ENCODE peak calls at places on chromosomes 4 and X, in four cellular contexts. One of them, this sample, is unnamed. For H3K9me3, the result is how much of the 10 kb centered on the place peaks cover.

GRCh38 chrX:63918611-63919010 is 133.6 kb upstream of the ARHGEF9 start:
- DNase-seq in GM23248: peak
- DNase-seq in tibial artery: no peak
- DNase-seq in CD8-positive, alpha-beta memory T cell: no peak
- DNase-seq in this sample: no peak

GRCh38 chr4:88803600-88804096 is 106.0 kb upstream of the NAP1L5 start:
- DNase-seq in GM23248: peak
- DNase-seq in CD8-positive, alpha-beta memory T cell: no peak
- DNase-seq in tibial artery: peak
- DNase-seq in this sample: no peak

GRCh38 chr4:156751486-156751885 is 220.1 kb downstream of the PDGFC start:
- DNase-seq in tibial artery: no peak
- DNase-seq in CD8-positive, alpha-beta memory T cell: no peak
- DNase-seq in GM23248: peak
- DNase-seq in this sample: no peak

GRCh38 chr4:10582059-10582686 is 102.4 kb downstream of the CLNK start:
- DNase-seq in CD8-positive, alpha-beta memory T cell: no peak
- DNase-seq in tibial artery: peak
- DNase-seq in GM23248: peak
- DNase-seq in this sample: no peak

GRCh38 chrX:38166478-38167083 is 54.1 kb downstream of the SRPX start:
- DNase-seq in CD8-positive, alpha-beta memory T cell: no peak
- DNase-seq in tibial artery: no peak
- DNase-seq in GM23248: peak
- DNase-seq in this sample: no peak

GRCh38 chr4:56512166-56512565 is 6.6 kb downstream of the ARL9 start:
- DNase-seq in tibial artery: no peak
- DNase-seq in CD8-positive, alpha-beta memory T cell: no peak
- DNase-seq in GM23248: peak
- DNase-seq in this sample: no peak

GRCh38 chr4:70927502-70928139 is 25.5 kb downstream of the MOB1B start:
- DNase-seq in CD8-positive, alpha-beta memory T cell: no peak
- DNase-seq in GM23248: no peak
- DNase-seq in tibial artery: no peak
- DNase-seq in this sample: no peak

GRCh38 chr4:92334716-92335350 is 31.1 kb downstream of the GRID2 start:
- DNase-seq in GM23248: no peak
- DNase-seq in tibial artery: no peak
- DNase-seq in CD8-positive, alpha-beta memory T cell: no peak
- DNase-seq in this sample: no peak

GRCh38 chr4:55312491-55313101 is 33.4 kb upstream of the SRD5A3 start:
- DNase-seq in GM23248: peak
- DNase-seq in tibial artery: peak
- DNase-seq in CD8-positive, alpha-beta memory T cell: peak
- DNase-seq in this sample: no peak

GRCh38 chrX:39953879-39954278 is 143.9 kb downstream of the BCOR start:
- DNase-seq in tibial artery: peak
- DNase-seq in CD8-positive, alpha-beta memory T cell: no peak
- DNase-seq in GM23248: no peak
- DNase-seq in this sample: no peak

GRCh38 chr4:145041378-145041777 is 56.6 kb downstream of the ANAPC10 start:
- DNase-seq in tibial artery: peak
- DNase-seq in CD8-positive, alpha-beta memory T cell: no peak
- DNase-seq in GM23248: no peak
- DNase-seq in this sample: no peak

GRCh38 chr4:2961411-2962098 is 1.7 kb downstream of the NOP14 start:
- DNase-seq in CD8-positive, alpha-beta memory T cell: no peak
- DNase-seq in tibial artery: no peak
- DNase-seq in GM23248: peak
- DNase-seq in this sample: no peak

GRCh38 chrX:118502121-118502794 is 6.6 kb downstream of the DOCK11 start:
- DNase-seq in tibial artery: no peak
- DNase-seq in CD8-positive, alpha-beta memory T cell: no peak
- DNase-seq in GM23248: no peak
- DNase-seq in this sample: no peak

GRCh38 chr4:110793890-110794588 is 171.2 kb upstream of the PITX2 start:
- DNase-seq in tibial artery: no peak
- DNase-seq in GM23248: no peak
- DNase-seq in CD8-positive, alpha-beta memory T cell: no peak
- DNase-seq in this sample: no peak

GRCh38 chr4:100147198-100147597 is 43.1 kb downstream of the DDIT4L start:
- DNase-seq in CD8-positive, alpha-beta memory T cell: no peak
- DNase-seq in tibial artery: no peak
- DNase-seq in GM23248: no peak
- DNase-seq in this sample: no peak

GRCh38 chr4:48991357-48991756 is 5.3 kb downstream of the CWH43 start:
- DNase-seq in tibial artery: no peak
- DNase-seq in CD8-positive, alpha-beta memory T cell: no peak
- DNase-seq in GM23248: no peak
- DNase-seq in this sample: no peak

GRCh38 chr4:157075811-157076577 is at the start of gene GLRB:
- DNase-seq in GM23248: peak
- DNase-seq in tibial artery: peak
- DNase-seq in CD8-positive, alpha-beta memory T cell: no peak
- DNase-seq in this sample: no peak

GRCh38 chr4:88015659-88016295 is 8.3 kb downstream of the PKD2 start:
- DNase-seq in CD8-positive, alpha-beta memory T cell: no peak
- DNase-seq in tibial artery: no peak
- DNase-seq in GM23248: no peak
- DNase-seq in this sample: no peak

GRCh38 chr4:25856756-25857155 is 6.0 kb downstream of the SEL1L3 start:
- DNase-seq in CD8-positive, alpha-beta memory T cell: no peak
- DNase-seq in tibial artery: no peak
- DNase-seq in GM23248: peak
- DNase-seq in this sample: no peak

GRCh38 chr4:116018831-116019230 is 905.4 kb upstream of the NDST4 start:
- DNase-seq in GM23248: no peak
- DNase-seq in CD8-positive, alpha-beta memory T cell: no peak
- DNase-seq in tibial artery: no peak
- DNase-seq in this sample: no peak

GRCh38 chr4:123785515-123785914 is 388.9 kb downstream of the SPRY1 start:
- DNase-seq in CD8-positive, alpha-beta memory T cell: no peak
- DNase-seq in GM23248: peak
- DNase-seq in tibial artery: peak
- DNase-seq in this sample: no peak

GRCh38 chrX:362351-362750 is 24.4 kb downstream of the PPP2R3B start:
- DNase-seq in tibial artery: no peak
- DNase-seq in GM23248: no peak
- DNase-seq in CD8-positive, alpha-beta memory T cell: peak
- DNase-seq in this sample: no peak
- H3K9me3 ChIP-seq in tibial artery: under half
- H3K9me3 ChIP-seq in GM23248: under half
- H3K9me3 ChIP-seq in CD8-positive, alpha-beta memory T cell: under half
- H3K9me3 ChIP-seq in this sample: under half

GRCh38 chr4:62320612-62321011 is 1120.5 kb downstream of the ADGRL3 start:
- DNase-seq in CD8-positive, alpha-beta memory T cell: no peak
- DNase-seq in tibial artery: no peak
- DNase-seq in GM23248: no peak
- DNase-seq in this sample: no peak
- H3K9me3 ChIP-seq in CD8-positive, alpha-beta memory T cell: under half
- H3K9me3 ChIP-seq in tibial artery: under half
- H3K9me3 ChIP-seq in GM23248: under half
- H3K9me3 ChIP-seq in this sample: under half

GRCh38 chrX:48713847-48714246 is 17.3 kb downstream of the SUV39H1 start:
- DNase-seq in tibial artery: no peak
- DNase-seq in CD8-positive, alpha-beta memory T cell: no peak
- DNase-seq in GM23248: no peak
- DNase-seq in this sample: no peak

GRCh38 chrX:48714573-48714972 is 18.0 kb downstream of the SUV39H1 start:
- DNase-seq in GM23248: peak
- DNase-seq in tibial artery: no peak
- DNase-seq in CD8-positive, alpha-beta memory T cell: no peak
- DNase-seq in this sample: no peak

GRCh38 chrX:48709522-48710117 is 13.1 kb downstream of the SUV39H1 start:
- DNase-seq in GM23248: no peak
- DNase-seq in tibial artery: no peak
- DNase-seq in CD8-positive, alpha-beta memory T cell: no peak
- DNase-seq in this sample: no peak

GRCh38 chrX:48711162-48711928 is 14.8 kb downstream of the SUV39H1 start:
- DNase-seq in tibial artery: no peak
- DNase-seq in CD8-positive, alpha-beta memory T cell: no peak
- DNase-seq in GM23248: no peak
- DNase-seq in this sample: no peak

GRCh38 chrX:48711929-48712505 is 15.5 kb downstream of the SUV39H1 start:
- DNase-seq in tibial artery: no peak
- DNase-seq in CD8-positive, alpha-beta memory T cell: no peak
- DNase-seq in GM23248: no peak
- DNase-seq in this sample: no peak
- H3K9me3 ChIP-seq in tibial artery: under half
- H3K9me3 ChIP-seq in CD8-positive, alpha-beta memory T cell: under half
- H3K9me3 ChIP-seq in GM23248: under half
- H3K9me3 ChIP-seq in this sample: under half

GRCh38 chrX:153349952-153350351 is 16.0 kb downstream of the ZNF275 start:
- DNase-seq in tibial artery: no peak
- DNase-seq in CD8-positive, alpha-beta memory T cell: no peak
- DNase-seq in GM23248: no peak
- DNase-seq in this sample: no peak

GRCh38 chrX:153348421-153348820 is 14.5 kb downstream of the ZNF275 start:
- DNase-seq in CD8-positive, alpha-beta memory T cell: no peak
- DNase-seq in tibial artery: no peak
- DNase-seq in GM23248: no peak
- DNase-seq in this sample: no peak

GRCh38 chrX:153353416-153353815 is 19.5 kb downstream of the ZNF275 start:
- DNase-seq in tibial artery: no peak
- DNase-seq in CD8-positive, alpha-beta memory T cell: no peak
- DNase-seq in GM23248: no peak
- DNase-seq in this sample: no peak

GRCh38 chrX:153351981-153352380 is 18.0 kb downstream of the ZNF275 start:
- DNase-seq in tibial artery: no peak
- DNase-seq in CD8-positive, alpha-beta memory T cell: no peak
- DNase-seq in GM23248: no peak
- DNase-seq in this sample: no peak

DNA sequence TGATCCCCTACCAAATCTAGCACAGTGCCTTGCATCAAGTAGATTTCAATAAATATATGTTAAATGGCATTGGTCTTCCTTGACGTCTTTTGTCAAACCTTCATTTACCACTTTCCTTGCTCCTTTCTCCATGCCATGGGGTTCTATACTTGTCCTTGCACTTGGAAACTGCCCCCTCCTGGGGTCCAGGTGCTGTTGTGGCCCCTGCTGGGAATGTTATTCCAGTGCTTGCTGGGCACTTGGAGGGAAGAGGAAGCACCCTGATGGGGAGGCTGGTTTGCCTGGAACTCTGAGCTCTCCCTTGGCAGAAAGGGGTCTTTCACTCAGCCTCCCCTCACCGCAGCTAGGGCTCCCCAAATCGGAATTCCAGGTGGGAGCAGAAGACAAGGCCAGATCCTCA is 18.9 kb downstream of the ZNF275 start:
- DNase-seq in CD8-positive, alpha-beta memory T cell: no peak
- DNase-seq in tibial artery: no peak
- DNase-seq in GM23248: no peak
- DNase-seq in this sample: no peak
- H3K9me3 ChIP-seq in CD8-positive, alpha-beta memory T cell: under half
- H3K9me3 ChIP-seq in tibial artery: under half
- H3K9me3 ChIP-seq in GM23248: under half
- H3K9me3 ChIP-seq in this sample: under half

GRCh38 chr4:52729586-52729985 is 21.6 kb downstream of the ERVMER34-1 start:
- DNase-seq in tibial artery: no peak
- DNase-seq in CD8-positive, alpha-beta memory T cell: no peak
- DNase-seq in GM23248: no peak
- DNase-seq in this sample: no peak

GRCh38 chr4:52726821-52727580 is 24.2 kb downstream of the ERVMER34-1 start:
- DNase-seq in GM23248: peak
- DNase-seq in CD8-positive, alpha-beta memory T cell: no peak
- DNase-seq in tibial artery: no peak
- DNase-seq in this sample: no peak

DNA sequence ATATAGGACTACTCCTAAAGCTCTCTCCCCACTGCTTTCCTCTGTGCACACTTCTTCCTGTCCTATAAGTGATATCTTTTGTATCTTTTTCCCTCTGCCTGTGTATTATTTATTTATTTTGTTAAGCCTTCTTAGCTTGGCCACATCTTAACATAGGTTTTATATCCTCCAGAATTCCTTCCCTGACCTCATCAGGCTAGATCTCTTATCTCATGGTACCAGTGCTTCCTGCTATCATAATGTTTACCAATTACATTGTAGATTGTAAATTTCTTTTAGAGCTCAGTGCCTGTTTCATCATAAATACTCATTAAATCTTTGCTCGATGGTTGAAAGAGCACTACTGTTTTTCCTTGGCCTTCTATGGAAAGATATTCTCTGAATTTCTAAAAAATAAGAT is 22.3 kb downstream of the ERVMER34-1 start:
- DNase-seq in tibial artery: no peak
- DNase-seq in CD8-positive, alpha-beta memory T cell: no peak
- DNase-seq in GM23248: no peak
- DNase-seq in this sample: no peak
- H3K9me3 ChIP-seq in tibial artery: under half
- H3K9me3 ChIP-seq in CD8-positive, alpha-beta memory T cell: under half
- H3K9me3 ChIP-seq in GM23248: under half
- H3K9me3 ChIP-seq in this sample: under half

DNA sequence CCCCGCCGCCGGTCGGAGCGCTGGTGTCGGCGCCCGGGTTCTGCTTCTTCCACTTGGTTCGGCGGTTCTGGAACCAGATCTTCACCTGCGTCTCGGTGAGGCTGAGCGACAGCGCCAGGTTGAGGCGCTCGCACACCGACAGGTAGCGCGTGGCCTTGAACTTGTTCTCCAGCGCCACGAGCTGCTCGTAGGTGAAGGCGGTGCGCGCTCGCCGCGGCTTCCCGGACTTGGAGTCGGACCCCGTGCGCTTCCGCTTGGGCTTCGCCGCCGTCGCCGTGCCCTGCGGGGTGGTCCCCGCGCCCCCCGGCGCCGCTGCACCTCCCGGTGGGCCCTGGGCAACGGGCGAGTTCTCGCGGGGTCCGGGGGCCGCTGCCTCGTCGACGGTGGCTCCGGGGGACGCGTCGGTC is 3.1 kb downstream of the NKX1-1 start:
- DNase-seq in tibial artery: no peak
- DNase-seq in GM23248: no peak
- DNase-seq in CD8-positive, alpha-beta memory T cell: peak
- DNase-seq in this sample: no peak
- H3K9me3 ChIP-seq in tibial artery: under half
- H3K9me3 ChIP-seq in GM23248: under half
- H3K9me3 ChIP-seq in CD8-positive, alpha-beta memory T cell: under half
- H3K9me3 ChIP-seq in this sample: under half

This sample was measured in T-helper 17 cell.